ENCODE peak calls at places on chromosomes 12 and 14, in four cellular contexts. L, F, T and Z are unnamed samples. For H3K9me3 and H3K4me1, the result is how much of the 10 kb centered on the place peaks cover.

GRCh38 chr12:104653730-104654328 is 197.1 kb downstream of the CHST11 start:
- DNase-seq in L (no peak), F (no peak), T (no peak), Z (no peak)

GRCh38 chr12:5051913-5052312 is 8.2 kb downstream of the KCNA5 start:
- DNase-seq in L (no peak), F (no peak), T (no peak), Z (no peak)

GRCh38 chr12:73833746-73834145 is 703.9 kb upstream of the ATXN7L3B start:
- DNase-seq in L (no peak), F (no peak), T (no peak), Z (no peak)

GRCh38 chr12:114166360-114166759 is 200.2 kb upstream of the RBM19 start:
- DNase-seq in L (peak), F (no peak), T (peak), Z (peak)

GRCh38 chr12:107564946-107565345 is 120.7 kb upstream of the PWP1 start:
- DNase-seq in L (no peak), F (no peak), T (no peak), Z (peak)

GRCh38 chr14:59771577-59771976 is 99.0 kb downstream of the RTN1 start:
- DNase-seq in L (no peak), F (no peak), T (no peak), Z (no peak)

GRCh38 chr14:92341791-92342190 is 18.8 kb downstream of the SLC24A4 start:
- DNase-seq in L (no peak), F (no peak), T (no peak), Z (no peak)

GRCh38 chr12:101424620-101425019 is 17.0 kb upstream of the ARL1 start:
- DNase-seq in L (no peak), F (no peak), T (no peak), Z (no peak)

GRCh38 chr12:109625131-109625559 is 51.6 kb downstream of the MVK start:
- DNase-seq in L (no peak), F (no peak), T (peak), Z (peak)

GRCh38 chr12:57845478-57846284 is 848 bp downstream of the CTDSP2 start:
- DNase-seq in L (peak), F (no peak), T (peak), Z (peak)

GRCh38 chr12:8996682-8997405 is 7.5 kb downstream of the KLRG1 start:
- DNase-seq in L (no peak), F (no peak), T (peak), Z (peak)

GRCh38 chr14:97010491-97011160 is 213.4 kb downstream of the VRK1 start:
- DNase-seq in L (no peak), F (no peak), T (no peak), Z (no peak)

GRCh38 chr14:101066826-101067508 is 163.4 kb upstream of the RTL1 start:
- DNase-seq in L (no peak), F (no peak), T (no peak), Z (no peak)

GRCh38 chr14:91980157-91980556 is 32.7 kb upstream of the FBLN5 start:
- DNase-seq in L (no peak), F (no peak), T (no peak), Z (peak)

GRCh38 chr12:119440961-119441360 is 106.4 kb downstream of the CCDC60 start:
- DNase-seq in L (no peak), F (no peak), T (no peak), Z (no peak)

GRCh38 chr12:113912761-113913295 is 53.3 kb downstream of the RBM19 start:
- DNase-seq in L (peak), F (no peak), T (peak), Z (peak)

GRCh38 chr14:75113932-75114539 is 12.8 kb downstream of the NEK9 start:
- DNase-seq in L (no peak), F (no peak), T (no peak), Z (no peak)

GRCh38 chr14:30656190-30656632 is 34.1 kb downstream of the SCFD1 start:
- DNase-seq in L (no peak), F (no peak), T (peak), Z (peak)

GRCh38 chr12:24743891-24744793 is 204.8 kb downstream of the BCAT1 start:
- DNase-seq in L (no peak), F (no peak), T (no peak), Z (no peak)

GRCh38 chr14:92538412-92539017 is 24.9 kb downstream of the RIN3 start:
- DNase-seq in L (no peak), F (no peak), T (no peak), Z (no peak)

GRCh38 chr14:36690301-36691020 is 28.8 kb downstream of the PAX9 start:
- DNase-seq in L (no peak), F (no peak), T (no peak), Z (no peak)

GRCh38 chr14:68312884-68313725 is 479.8 kb downstream of the ZFP36L1 start:
- DNase-seq in L (no peak), F (no peak), T (no peak), Z (no peak)

GRCh38 chr12:27284751-27285150 is 40.7 kb downstream of the STK38L start:
- DNase-seq in L (no peak), F (no peak), T (no peak), Z (peak)

GRCh38 chr14:48005986-48006385 is 330.6 kb upstream of the MDGA2 start:
- DNase-seq in L (no peak), F (no peak), T (no peak), Z (no peak)
- H3K9me3 ChIP-seq in L (under half), F (under half), T (under half), Z (under half)

GRCh38 chr12:116414891-116415290 is 137.4 kb upstream of the MED13L start:
- DNase-seq in L (no peak), F (no peak), T (no peak), Z (no peak)

GRCh38 chr12:116416161-116416560 is 138.7 kb upstream of the MED13L start:
- DNase-seq in L (no peak), F (no peak), T (no peak), Z (no peak)

GRCh38 chr12:116408489-116409217 is 131.2 kb upstream of the MED13L start:
- DNase-seq in L (no peak), F (no peak), T (no peak), Z (no peak)

GRCh38 chr12:116415408-116416108 is 138.1 kb upstream of the MED13L start:
- DNase-seq in L (no peak), F (no peak), T (no peak), Z (no peak)

DNA sequence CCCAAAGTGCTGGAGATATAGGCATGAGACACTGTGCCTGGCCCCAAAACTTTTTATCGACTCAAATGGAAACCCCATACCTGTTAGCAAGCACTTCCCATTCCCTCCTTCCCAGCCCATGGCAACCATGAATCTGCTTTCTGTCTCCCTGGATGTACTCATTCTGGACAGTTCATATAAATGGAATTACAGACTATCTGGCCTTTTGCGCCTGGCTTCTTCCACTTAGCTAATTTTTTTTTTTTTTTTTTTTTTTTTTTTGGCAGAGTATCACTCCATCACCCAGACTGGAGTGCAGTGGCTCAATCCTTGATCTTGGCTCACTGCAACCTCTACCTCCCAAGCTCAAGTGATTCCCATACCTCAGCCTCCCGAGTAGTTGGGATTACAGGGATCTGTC is 134.5 kb upstream of the MED13L start:
- DNase-seq in L (no peak), F (no peak), T (no peak), Z (no peak)
- H3K4me3 ChIP-seq in L (no peak), F (no peak), T (no peak), Z (no peak)

GRCh38 chr12:46219147-46219891 is 49.5 kb downstream of the SLC38A1 start:
- DNase-seq in L (no peak), F (no peak), T (no peak), Z (no peak)
- H3K4me1 ChIP-seq in L (under half), F (under half), T (under half), Z (under half)

GRCh38 chr14:105861985-105862465 is 335.6 kb downstream of the TMEM121 start:
- DNase-seq in L (no peak), F (no peak), T (peak), Z (no peak)

GRCh38 chr14:105858676-105859025 is 332.3 kb downstream of the TMEM121 start:
- DNase-seq in L (no peak), F (no peak), T (peak), Z (no peak)

GRCh38 chr14:105860615-105861580 is 334.5 kb downstream of the TMEM121 start:
- DNase-seq in L (no peak), F (no peak), T (peak), Z (no peak)

GRCh38 chr14:105857816-105858675 is 331.7 kb downstream of the TMEM121 start:
- DNase-seq in L (no peak), F (no peak), T (peak), Z (no peak)

DNA sequence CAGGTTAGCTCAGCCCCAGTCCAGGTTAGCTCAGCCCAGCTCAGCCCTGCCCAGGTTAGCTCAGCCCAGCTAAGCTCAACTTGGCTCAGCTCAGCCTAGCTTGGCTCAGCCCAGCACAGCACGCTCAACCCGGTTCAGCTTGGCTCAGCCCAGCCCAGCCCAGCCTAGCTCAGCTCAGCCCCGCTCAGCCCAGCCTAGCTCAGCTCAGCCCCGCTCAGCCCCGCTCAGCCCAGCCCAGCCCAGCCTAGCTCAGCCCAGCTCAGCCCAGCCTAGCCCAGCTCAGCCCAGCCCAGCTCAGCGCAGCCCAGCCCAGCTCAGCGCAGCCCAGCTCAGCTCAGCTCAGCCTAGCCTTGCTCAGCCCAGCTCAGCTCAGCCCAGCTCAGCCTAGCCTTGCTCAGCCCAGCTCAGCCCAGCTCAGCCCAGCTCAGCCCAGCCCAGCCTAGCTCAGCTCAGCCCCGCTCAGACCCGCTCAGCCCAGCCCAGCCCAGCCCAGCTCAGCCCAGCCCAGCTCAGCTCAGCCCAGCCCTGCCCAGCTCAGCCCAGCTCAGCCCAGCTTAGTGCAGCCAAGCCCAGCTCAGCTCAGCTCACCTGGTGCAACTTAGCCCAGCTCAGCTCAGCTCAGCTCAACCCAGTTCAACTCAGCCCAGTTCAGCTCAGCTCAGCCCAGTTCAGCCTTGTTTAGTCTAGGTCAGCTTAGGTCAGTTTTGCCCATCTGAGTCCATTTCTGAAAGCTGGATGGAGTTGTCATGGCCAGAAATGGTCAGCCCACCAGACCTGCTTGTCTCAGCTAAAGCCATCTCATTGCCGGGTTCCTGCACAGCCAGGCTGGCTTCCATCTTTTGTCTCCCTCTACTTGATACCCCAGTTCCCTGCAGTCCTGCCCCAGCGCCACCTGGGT is 333.6 kb downstream of the TMEM121 start:
- DNase-seq in L (no peak), F (no peak), T (peak), Z (no peak)
- H3K9me3 ChIP-seq in L (under half), F (under half), T (under half), Z (under half)

GRCh38 chr14:105095236-105095805 is 30.1 kb upstream of the GPR132 start:
- DNase-seq in L (no peak), F (no peak), T (no peak), Z (no peak)

GRCh38 chr14:105092124-105092911 is 27.1 kb upstream of the GPR132 start:
- DNase-seq in L (no peak), F (no peak), T (no peak), Z (peak)

GRCh38 chr14:105092912-105093425 is 27.7 kb upstream of the GPR132 start:
- DNase-seq in L (no peak), F (no peak), T (peak), Z (peak)

GRCh38 chr14:105094193-105094907 is 29.1 kb upstream of the GPR132 start:
- DNase-seq in L (no peak), F (no peak), T (no peak), Z (no peak)

GRCh38 chr14:105093426-105094192 is 28.4 kb upstream of the GPR132 start:
- DNase-seq in L (no peak), F (no peak), T (peak), Z (peak)
- H3K4me3 ChIP-seq in L (peak), F (peak), T (peak), Z (peak)

DNA sequence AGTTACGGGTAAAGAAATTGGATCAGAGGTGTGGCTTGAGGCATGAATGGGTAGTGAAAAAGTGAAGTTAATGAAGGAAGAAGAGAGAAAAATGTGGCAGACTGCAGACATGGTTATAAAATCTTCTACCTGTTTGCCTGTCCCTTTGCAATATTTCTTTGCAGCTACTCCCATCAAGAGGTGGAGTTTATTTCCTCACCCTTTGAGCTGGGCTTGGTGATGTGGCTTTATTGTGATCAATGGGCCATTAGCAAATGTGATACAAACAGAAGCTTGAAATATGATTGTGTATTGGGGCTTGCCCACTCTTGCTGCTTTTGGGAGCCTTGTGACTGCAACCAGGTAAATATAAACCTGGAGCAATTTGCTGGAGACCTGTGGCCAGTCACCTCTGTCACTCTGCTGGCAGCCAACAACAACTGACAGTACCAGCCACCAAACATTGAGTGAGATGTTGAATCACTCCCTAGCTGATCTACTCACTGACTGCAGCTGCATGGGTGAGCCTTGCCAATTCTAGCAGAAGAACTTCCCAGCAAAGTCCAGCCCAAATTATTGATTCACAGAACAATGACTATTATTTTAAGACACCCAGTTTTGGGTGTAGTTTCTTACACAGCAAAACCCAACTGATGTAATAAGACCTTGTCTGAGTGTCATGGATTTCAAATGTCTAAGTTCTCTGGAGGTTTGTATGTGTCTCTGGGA is 151.0 kb upstream of the ATP2B1 start:
- DNase-seq in L (no peak), F (no peak), T (no peak), Z (no peak)
- H3K4me1 ChIP-seq in L (under half), F (under half), T (under half), Z (under half)

DNA sequence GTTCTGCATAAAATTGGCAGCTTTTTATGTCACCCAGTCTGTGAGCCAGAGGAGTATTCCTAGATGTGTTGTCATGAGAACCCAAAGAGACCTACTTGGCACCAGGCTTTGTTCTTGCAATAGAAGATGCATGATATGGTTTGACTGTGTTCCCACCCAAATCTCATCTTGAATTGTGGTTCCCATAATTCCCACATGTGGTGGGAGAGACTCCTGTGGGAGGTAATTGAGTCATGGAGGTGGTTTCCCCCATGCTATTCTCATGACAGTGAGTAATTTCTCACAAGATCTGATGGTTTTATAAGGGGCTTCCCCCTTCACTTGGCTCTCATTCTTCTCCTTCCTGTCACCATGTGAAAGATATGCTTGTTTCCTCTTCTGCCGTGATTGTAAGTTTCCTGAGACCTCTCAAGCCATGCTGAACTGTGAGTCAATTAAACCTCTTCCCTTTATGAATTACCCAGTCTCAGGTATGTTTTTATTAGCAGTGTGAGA is 572.0 kb upstream of the ATP2B1 start:
- DNase-seq in L (no peak), F (no peak), T (no peak), Z (no peak)
- H3K9me3 ChIP-seq in L (under half), F (under half), T (under half), Z (under half)

GRCh38 chr14:99735189-99736135 is 51.4 kb downstream of the CYP46A1 start:
- DNase-seq in L (no peak), F (peak), T (no peak), Z (no peak)

GRCh38 chr14:99736600-99737371 is 52.7 kb downstream of the CYP46A1 start:
- DNase-seq in L (no peak), F (no peak), T (no peak), Z (no peak)

GRCh38 chr14:99740411-99740810 is 52.8 kb upstream of the EML1 start:
- DNase-seq in L (no peak), F (no peak), T (no peak), Z (no peak)

GRCh38 chr14:99737451-99737951 is 53.4 kb downstream of the CYP46A1 start:
- DNase-seq in L (peak), F (no peak), T (peak), Z (peak)

GRCh38 chr14:99737956-99738667 is 54.0 kb downstream of the CYP46A1 start:
- DNase-seq in L (no peak), F (no peak), T (no peak), Z (no peak)
- H3K4me3 ChIP-seq in L (peak), F (peak), T (no peak), Z (peak)

DNA sequence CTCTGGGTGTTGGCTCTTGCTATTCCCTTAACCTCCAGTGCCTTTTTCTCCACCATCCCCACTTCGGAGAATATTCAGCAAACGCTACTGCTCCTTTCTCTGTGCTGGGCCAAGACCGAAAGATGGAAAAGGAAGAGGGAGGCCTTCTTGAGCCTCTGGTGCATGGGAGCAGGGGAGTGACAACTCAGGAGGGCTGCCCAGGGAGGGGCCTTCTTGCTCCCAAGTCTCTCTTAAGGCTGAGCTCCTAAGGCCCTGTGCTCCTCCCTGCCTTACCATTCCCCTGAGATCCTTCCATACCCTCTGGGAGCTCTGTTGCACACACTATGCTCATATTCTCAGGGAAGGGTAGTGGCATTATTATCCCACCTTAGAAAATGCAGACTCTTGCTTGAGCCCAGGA is 34.9 kb downstream of the SH2B3 start:
- DNase-seq in L (no peak), F (no peak), T (no peak), Z (no peak)
- H3K4me1 ChIP-seq in L (under half), F (under half), T (under half), Z (under half)